ENCODE peak calls at places on chromosomes 1 and 21, in five cellular contexts. S, J, B, I and N are unnamed samples.
A peak's percentile ranks its signal among the peaks of the same experiment; 100 is the strongest.

GRCh38 chr1:52413410-52414104 is 9.2 kb downstream of the PRPF38A start:
- DNase-seq in S (no peak), J (peak; percentile 7), B (no peak), I (peak; percentile 50), N (no peak)

GRCh38 chr1:113242481-113242880 is 147.8 kb upstream of the MAGI3 start:
- DNase-seq in S (no peak), J (no peak), B (no peak), I (no peak), N (no peak)

GRCh38 chr1:22018583-22019559 is 17.4 kb downstream of the CELA3A start:
- DNase-seq in S (no peak), J (peak; percentile 73), B (no peak), I (peak; percentile 88), N (no peak)

GRCh38 chr1:15399710-15400109 is 10.0 kb upstream of the EFHD2 start:
- DNase-seq in S (no peak), J (no peak), B (no peak), I (no peak), N (no peak)

GRCh38 chr1:3174487-3175247 is 105.7 kb downstream of the PRDM16 start:
- DNase-seq in S (no peak), J (peak; percentile 70), B (no peak), I (no peak), N (no peak)

GRCh38 chr1:149884433-149885363 is 14.7 kb upstream of the BOLA1 start:
- DNase-seq in S (no peak), J (peak; percentile 37), B (no peak), I (peak; percentile 30), N (no peak)

GRCh38 chr1:197170538-197170937 is 24.1 kb upstream of the ASPM start:
- DNase-seq in S (no peak), J (no peak), B (no peak), I (no peak), N (peak; percentile 29)

GRCh38 chr1:151210830-151211229 is 12.5 kb downstream of the PIP5K1A start:
- DNase-seq in S (no peak), J (peak; percentile 20), B (no peak), I (peak; percentile 72), N (no peak)

GRCh38 chr1:68370101-68370915 is 79.4 kb downstream of the RPE65 start:
- DNase-seq in S (no peak), J (no peak), B (no peak), I (no peak), N (no peak)

GRCh38 chr1:11478571-11479374 is at the start of gene DISP3:
- DNase-seq in S (peak; percentile 92), J (peak; percentile 36), B (peak; percentile 90), I (peak; percentile 34), N (peak; percentile 54)

GRCh38 chr1:75203415-75204277 is 69.5 kb downstream of the LHX8 start:
- DNase-seq in S (peak; percentile 50), J (peak; percentile 50), B (no peak), I (peak; percentile 47), N (peak; percentile 40)

GRCh38 chr1:88982055-88982454 is 10.4 kb downstream of the KYAT3 start:
- DNase-seq in S (no peak), J (peak; percentile 12), B (no peak), I (peak; percentile 54), N (no peak)

GRCh38 chr1:183032122-183032921 is 9.1 kb downstream of the LAMC1 start:
- DNase-seq in S (no peak), J (peak; percentile 38), B (no peak), I (no peak), N (peak; percentile 58)

GRCh38 chr21:26747216-26747615 is 98.0 kb downstream of the ADAMTS1 start:
- DNase-seq in S (no peak), J (no peak), B (no peak), I (no peak), N (no peak)

GRCh38 chr1:110087812-110088738 is 17.6 kb upstream of the ALX3 start:
- DNase-seq in S (no peak), J (peak; percentile 53), B (peak; percentile 52), I (peak; percentile 56), N (peak; percentile 54)

GRCh38 chr1:211111351-211111750 is 22.6 kb downstream of the KCNH1 start:
- DNase-seq in S (no peak), J (no peak), B (no peak), I (no peak), N (no peak)

GRCh38 chr1:182633657-182634281 is 29.6 kb upstream of the RGS16 start:
- DNase-seq in S (no peak), J (no peak), B (no peak), I (no peak), N (no peak)

GRCh38 chr1:64895500-64895899 is 70.8 kb downstream of the JAK1 start:
- DNase-seq in S (no peak), J (no peak), B (no peak), I (no peak), N (no peak)

GRCh38 chr1:162220009-162220539 is 150.6 kb downstream of the NOS1AP start:
- DNase-seq in S (no peak), J (no peak), B (no peak), I (no peak), N (no peak)

GRCh38 chr1:162217674-162218073 is 148.2 kb downstream of the NOS1AP start:
- DNase-seq in S (no peak), J (peak; percentile 17), B (no peak), I (no peak), N (no peak)

GRCh38 chr1:162218546-162218945 is 149.1 kb downstream of the NOS1AP start:
- DNase-seq in S (no peak), J (no peak), B (no peak), I (no peak), N (no peak)

GRCh38 chr1:162219461-162219860 is 150.0 kb downstream of the NOS1AP start:
- DNase-seq in S (no peak), J (no peak), B (no peak), I (no peak), N (no peak)

DNA sequence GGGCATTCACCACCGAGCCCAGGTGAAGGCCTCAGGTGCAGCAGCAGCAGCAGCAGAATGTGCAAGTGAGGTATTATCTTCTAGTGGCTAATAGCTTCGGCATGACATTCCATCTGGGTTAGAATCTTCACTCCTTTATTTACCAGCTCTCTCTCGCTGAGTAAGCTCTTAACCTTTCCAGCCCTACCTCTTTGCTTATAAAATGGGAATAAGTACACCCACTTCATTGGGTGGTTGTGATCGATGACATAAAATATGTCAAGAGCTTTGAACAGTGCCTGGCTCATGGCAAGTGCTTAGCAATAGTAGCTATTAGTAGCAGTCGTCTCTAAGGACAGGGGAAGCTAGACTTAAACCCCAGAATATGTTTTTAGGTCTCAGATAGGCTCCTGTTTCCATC is 149.5 kb downstream of the NOS1AP start:
- DNase-seq in S (no peak), J (no peak), B (no peak), I (no peak), N (no peak)
- H3K4me1 ChIP-seq in S (peaks cover 46% of the 10 kb centered on the region), J (no peaks in the 10 kb centered on the region), B (peaks cover 31% of the 10 kb centered on the region), I (no peaks in the 10 kb centered on the region), N (peaks cover 24% of the 10 kb centered on the region)

DNA sequence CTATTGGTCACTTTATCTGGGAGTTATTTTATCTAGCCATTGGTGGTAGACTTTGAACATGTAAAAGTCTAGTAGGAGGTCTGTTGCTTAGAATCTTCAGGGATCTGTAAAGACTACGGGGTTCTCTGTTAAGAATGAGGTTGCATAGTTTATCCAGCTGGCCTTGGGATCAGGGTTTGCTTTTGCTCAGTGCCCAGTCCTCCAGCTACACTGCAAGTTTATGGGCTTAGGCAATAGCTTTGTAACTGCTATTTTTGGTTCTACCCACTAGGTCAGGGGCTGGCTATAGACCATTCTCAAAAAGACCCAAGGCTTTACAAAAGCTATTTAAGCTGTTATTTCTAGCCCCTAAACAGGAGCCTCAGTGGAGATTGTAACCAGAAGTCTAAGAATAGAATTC is 9.8 kb downstream of the SH3GLB1 start:
- DNase-seq in S (no peak), J (peak; percentile 31), B (no peak), I (peak; percentile 23), N (peak; percentile 7)
- H3K4me2 ChIP-seq in S (no peak overlapping the region), J (peak overlapping the region; percentile 2), B (no peak overlapping the region), I (peak overlapping the region; percentile 17), N (no peak overlapping the region)

DNA sequence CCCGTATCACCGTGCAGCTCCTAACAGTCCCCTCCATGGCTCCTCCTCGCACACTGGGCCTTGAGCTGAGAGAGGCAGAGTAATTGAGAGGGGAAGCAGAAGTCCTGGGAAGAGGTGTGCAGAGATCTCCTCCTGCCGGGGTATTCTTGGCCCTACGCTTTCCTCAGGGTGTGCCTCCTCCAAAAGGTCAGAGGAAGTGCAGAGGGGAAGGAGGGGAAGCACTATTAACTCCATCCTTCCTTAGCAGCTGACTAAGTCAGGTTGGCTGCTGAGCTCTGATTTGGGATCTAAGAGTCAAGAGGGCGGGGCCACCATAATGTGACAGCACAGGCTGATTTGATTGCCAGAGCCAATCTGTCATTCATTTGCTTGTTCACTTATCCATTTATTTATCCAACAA is 12.3 kb downstream of the ATP2B4 start:
- DNase-seq in S (no peak), J (no peak), B (no peak), I (no peak), N (no peak)
- H3K4me1 ChIP-seq in S (no peaks in the 10 kb centered on the region), J (peaks cover 34% of the 10 kb centered on the region), B (no peaks in the 10 kb centered on the region), I (peaks cover 25% of the 10 kb centered on the region), N (no peaks in the 10 kb centered on the region)

GRCh38 chr1:53834776-53835175 is 3.3 kb downstream of the NDC1 start:
- DNase-seq in S (no peak), J (no peak), B (no peak), I (no peak), N (no peak)
- H3K4me2 ChIP-seq in S (no peak overlapping the region), J (no peak overlapping the region), B (no peak overlapping the region), I (no peak overlapping the region), N (no peak overlapping the region)

GRCh38 chr21:31281561-31281960 is 62.5 kb downstream of the TIAM1 start:
- DNase-seq in S (no peak), J (no peak), B (no peak), I (no peak), N (no peak)
- H3K4me1 ChIP-seq in S (no peaks in the 10 kb centered on the region), J (no peaks in the 10 kb centered on the region), B (peaks cover 6% of the 10 kb centered on the region), I (peaks cover 7% of the 10 kb centered on the region), N (no peaks in the 10 kb centered on the region)

GRCh38 chr1:37658486-37658885 is 23.8 kb upstream of the RSPO1 start:
- DNase-seq in S (no peak), J (no peak), B (no peak), I (no peak), N (no peak)

GRCh38 chr1:37662031-37662755 is 27.5 kb upstream of the RSPO1 start:
- DNase-seq in S (no peak), J (no peak), B (no peak), I (no peak), N (no peak)

GRCh38 chr1:37661401-37661800 is 26.7 kb upstream of the RSPO1 start:
- DNase-seq in S (no peak), J (no peak), B (no peak), I (peak; percentile 7), N (no peak)

GRCh38 chr1:37657620-37658412 is 23.1 kb upstream of the RSPO1 start:
- DNase-seq in S (no peak), J (no peak), B (no peak), I (no peak), N (peak; percentile 15)

GRCh38 chr1:37660646-37661045 is 26.0 kb upstream of the RSPO1 start:
- DNase-seq in S (no peak), J (no peak), B (no peak), I (no peak), N (no peak)
- H3K4me2 ChIP-seq in S (no peak overlapping the region), J (no peak overlapping the region), B (no peak overlapping the region), I (no peak overlapping the region), N (no peak overlapping the region)